ENCODE peak calls at places on chromosome 3, in seven cellular contexts. M, T, X, Y, H, D and C are unnamed samples.

GRCh38 chr3:197125601-197126000 is 96.0 kb upstream of the MELTF start:
- DNase-seq in Y (no peak), T (no peak), H (no peak), M (no peak), X (no peak), D (no peak), C (no peak)

GRCh38 chr3:42803800-42804112 is 534 bp downstream of the HIGD1A start:
- DNase-seq in M (peak; percentile 64), Y (no peak), T (no peak), D (peak; percentile 78), H (no peak), X (peak; percentile 31), C (no peak)

GRCh38 chr3:172512363-172512762 is 10.9 kb downstream of the TNFSF10 start:
- DNase-seq in X (no peak), H (no peak), Y (peak; percentile 55), D (peak; percentile 17), M (no peak), T (no peak), C (no peak)

GRCh38 chr3:123883111-123883510 is 1.0 kb downstream of the MYLK start:
- DNase-seq in X (no peak), T (no peak), H (no peak), D (no peak), Y (no peak), M (no peak), C (no peak)

GRCh38 chr3:167814441-167814951 is 79.0 kb downstream of the SERPINI1 start:
- DNase-seq in T (no peak), Y (no peak), M (peak; percentile 21), X (peak; percentile 63), D (no peak), H (no peak), C (no peak)

GRCh38 chr3:119380697-119381096 is 82.7 kb downstream of the TMEM39A start:
- DNase-seq in M (no peak), D (no peak), T (no peak), X (no peak), H (no peak), Y (no peak), C (peak; percentile 7)

GRCh38 chr3:194621947-194622346 is 11.3 kb downstream of the TMEM44 start:
- DNase-seq in X (no peak), H (no peak), Y (no peak), M (no peak), D (no peak), T (no peak), C (no peak)

GRCh38 chr3:16305121-16305541 is 40.1 kb downstream of the OXNAD1 start:
- DNase-seq in X (no peak), D (no peak), T (no peak), M (no peak), H (no peak), Y (no peak), C (no peak)

GRCh38 chr3:57733790-57734189 is 22.3 kb upstream of the SLMAP start:
- DNase-seq in T (no peak), H (no peak), Y (no peak), D (no peak), X (no peak), M (no peak), C (no peak)

GRCh38 chr3:30625541-30626438 is 19.4 kb downstream of the TGFBR2 start:
- DNase-seq in Y (no peak), T (no peak), X (peak; percentile 98), D (no peak), M (no peak), H (no peak), C (peak; percentile 80)

GRCh38 chr3:123688241-123688747 is 103.4 kb upstream of the HACD2 start:
- DNase-seq in M (no peak), T (no peak), Y (no peak), H (no peak), D (no peak), X (peak; percentile 60), C (peak; percentile 21)

GRCh38 chr3:194928183-194928736 is 242.6 kb downstream of the FAM43A start:
- DNase-seq in M (no peak), H (no peak), D (no peak), X (no peak), Y (no peak), T (no peak), C (no peak)

GRCh38 chr3:98269846-98270245 is 5.8 kb downstream of the OR5H6 start:
- DNase-seq in H (no peak), X (no peak), M (no peak), T (no peak), D (no peak), Y (no peak), C (no peak)

GRCh38 chr3:132549890-132550578 is 47.0 kb upstream of the ACKR4 start:
- DNase-seq in T (no peak), H (no peak), Y (peak; percentile 9), D (no peak), M (no peak), X (no peak), C (no peak)

GRCh38 chr3:14590594-14590993 is 50.5 kb upstream of the GRIP2 start:
- DNase-seq in M (no peak), Y (no peak), H (no peak), X (no peak), T (no peak), D (no peak), C (no peak)

GRCh38 chr3:170499562-170500156 is 81.0 kb downstream of the CLDN11 start:
- DNase-seq in D (peak; percentile 60), T (peak; percentile 23), X (peak; percentile 79), M (peak; percentile 62), H (no peak), Y (no peak), C (peak; percentile 16)

GRCh38 chr3:60154011-60154410 is 1097.2 kb downstream of the FHIT start:
- DNase-seq in H (no peak), T (no peak), X (no peak), D (no peak), M (no peak), Y (no peak), C (no peak)

GRCh38 chr3:45154641-45155147 is 8.5 kb upstream of the CDCP1 start:
- DNase-seq in D (no peak), H (no peak), X (no peak), M (no peak), T (no peak), Y (no peak), C (no peak)

GRCh38 chr3:133891662-133892389 is 3.9 kb downstream of the RAB6B start:
- DNase-seq in M (no peak), T (no peak), H (no peak), X (no peak), D (no peak), Y (no peak), C (no peak)

GRCh38 chr3:126212629-126213375 is 32.4 kb upstream of the ALDH1L1 start:
- DNase-seq in D (no peak), Y (no peak), T (peak; percentile 79), H (peak; percentile 43), X (peak; percentile 29), M (peak; percentile 89), C (no peak)

GRCh38 chr3:69838696-69839515 is 99.6 kb downstream of the MITF start:
- DNase-seq in Y (no peak), H (no peak), T (no peak), M (no peak), X (no peak), D (no peak), C (no peak)

GRCh38 chr3:118729546-118729945 is 305.1 kb downstream of the IGSF11 start:
- DNase-seq in H (no peak), X (no peak), D (no peak), T (no peak), M (no peak), Y (no peak), C (no peak)

GRCh38 chr3:117871934-117872333 is 1162.4 kb downstream of the TUSC7 start:
- DNase-seq in T (no peak), M (no peak), Y (no peak), H (no peak), D (no peak), X (no peak), C (no peak)

GRCh38 chr3:194731496-194732073 is 45.9 kb downstream of the FAM43A start:
- DNase-seq in Y (no peak), T (no peak), D (no peak), X (no peak), M (no peak), H (no peak), C (no peak)

GRCh38 chr3:15512173-15512572 is 9.3 kb downstream of the COLQ start:
- DNase-seq in D (no peak), H (no peak), Y (no peak), T (no peak), X (no peak), M (no peak), C (no peak)

GRCh38 chr3:63864008-63864871 is 573 bp downstream of the ATXN7 start:
- DNase-seq in M (peak; percentile 85), Y (no peak), D (peak; percentile 60), H (no peak), X (no peak), T (no peak), C (no peak)

GRCh38 chr3:196502775-196503181 is 790 bp downstream of the RNF168 start:
- DNase-seq in M (peak; percentile 62), X (peak; percentile 30), T (no peak), D (peak; percentile 28), Y (no peak), H (no peak), C (no peak)

GRCh38 chr3:168094580-168094876 is 1.2 kb downstream of the GOLIM4 start:
- DNase-seq in Y (no peak), H (no peak), T (no peak), D (no peak), M (no peak), X (no peak), C (no peak)

GRCh38 chr3:113183748-113184661 is 27.4 kb upstream of the BOC start:
- DNase-seq in M (peak; percentile 35), X (no peak), Y (no peak), D (no peak), T (no peak), H (no peak), C (no peak)

GRCh38 chr3:151460774-151461450 is at the start of gene IGSF10:
- DNase-seq in D (peak; percentile 16), H (no peak), X (no peak), Y (no peak), M (peak; percentile 32), T (no peak), C (no peak)
- TF ChIP-seq YY1 in D (no peak), H (no peak), X (no peak), Y (no peak), M (no peak), T (no peak), C (no peak)

DNA sequence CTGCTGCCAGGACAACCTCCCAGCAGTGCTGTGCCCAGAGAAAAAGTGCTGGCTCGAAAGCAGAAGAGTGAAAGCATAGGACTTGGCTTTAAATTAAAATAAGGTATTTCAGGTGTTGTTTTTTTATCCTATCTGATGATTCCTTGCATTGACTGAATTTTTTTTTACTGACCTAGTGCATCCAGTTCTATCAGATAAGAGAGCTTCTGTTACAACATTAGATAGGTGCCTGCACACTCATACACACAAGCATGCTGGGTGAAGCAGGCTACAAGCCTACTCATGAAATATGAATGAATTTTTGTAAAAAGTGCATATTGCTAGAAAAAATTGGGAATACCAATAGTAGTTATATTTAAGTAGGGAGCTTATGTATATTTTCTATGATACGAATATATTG is 28.5 kb upstream of the CACNA2D3 start:
- DNase-seq in H (no peak), M (no peak), D (no peak), Y (no peak), X (no peak), T (no peak), C (no peak)
- TF ChIP-seq YY1 in H (no peak), M (no peak), D (no peak), Y (no peak), X (no peak), T (no peak), C (no peak)

GRCh38 chr3:87873136-87873535 is 185.7 kb downstream of the CGGBP1 start:
- DNase-seq in M (no peak), D (no peak), Y (no peak), H (no peak), X (no peak), T (no peak), C (no peak)
- TF ChIP-seq YY1 in M (no peak), D (no peak), Y (no peak), H (no peak), X (no peak), T (no peak), C (no peak)

GRCh38 chr3:9204253-9205005 is 45.0 kb downstream of the SRGAP3 start:
- DNase-seq in X (peak; percentile 67), Y (no peak), D (no peak), H (no peak), M (peak; percentile 59), T (no peak), C (no peak)
- TF ChIP-seq YY1 in X (peak; percentile 50), Y (no peak), D (no peak), H (no peak), M (no peak), T (no peak), C (no peak)